ENCODE peak calls at places on chromosome 3, in ten cellular contexts. D is MM.1S, E is OCI-LY7, N is IMR-90, A is HCT116, G is fibroblast of lung, S is H9, H is hepatocyte, I is DND-41, T is GM23338. Z is an unnamed sample. For H4K20me1, the result is how much of the 10 kb centered on the place peaks cover.

GRCh38 chr3:189637755-189638154 is 6.6 kb downstream of the TP63 start:
- DNase-seq in D (no peak), E (no peak), N (no peak), A (no peak), G (no peak), S (no peak), H (no peak), I (no peak), T (no peak), Z (no peak)

GRCh38 chr3:135559802-135560201 is 405.7 kb upstream of the PPP2R3A start:
- DNase-seq in D (no peak), E (no peak), N (no peak), A (no peak), G (no peak), S (no peak), H (no peak), I (no peak), T (no peak), Z (no peak)

GRCh38 chr3:64223809-64224570 is 1.3 kb downstream of the PRICKLE2 start:
- DNase-seq in D (peak), E (peak), N (peak), A (no peak), G (peak), S (no peak), H (no peak), I (no peak), T (no peak), Z (peak)

GRCh38 chr3:72270730-72271129 is 485.8 kb upstream of the PROK2 start:
- DNase-seq in D (no peak), E (no peak), N (no peak), A (no peak), G (no peak), S (no peak), H (no peak), I (no peak), T (no peak), Z (no peak)

GRCh38 chr3:46098319-46098761 is 71.1 kb upstream of the XCR1 start:
- DNase-seq in D (peak), E (peak), N (peak), A (no peak), G (peak), S (no peak), H (no peak), I (peak), T (no peak), Z (no peak)

GRCh38 chr3:177977381-177978158 is 558.7 kb upstream of the KCNMB2 start:
- DNase-seq in D (no peak), E (no peak), N (peak), A (peak), G (peak), S (no peak), H (no peak), I (no peak), T (no peak), Z (peak)

GRCh38 chr3:11719406-11720219 is 75.9 kb upstream of the VGLL4 start:
- DNase-seq in D (peak), E (peak), N (peak), A (peak), G (peak), S (peak), H (peak), I (peak), T (peak), Z (peak)

GRCh38 chr3:126671521-126671920 is 16.6 kb upstream of the TXNRD3 start:
- DNase-seq in D (peak), E (peak), N (no peak), A (no peak), G (no peak), S (peak), H (no peak), I (no peak), T (no peak), Z (no peak)

GRCh38 chr3:82506204-82506603 is 744.8 kb upstream of the GBE1 start:
- DNase-seq in D (no peak), E (no peak), N (no peak), A (no peak), G (no peak), S (no peak), H (no peak), I (no peak), T (no peak), Z (no peak)

GRCh38 chr3:188415196-188415595 is 261.2 kb downstream of the LPP start:
- DNase-seq in D (no peak), E (no peak), N (peak), A (no peak), G (peak), S (no peak), H (no peak), I (no peak), T (no peak), Z (no peak)

GRCh38 chr3:188407158-188407880 is 253.4 kb downstream of the LPP start:
- DNase-seq in D (no peak), E (no peak), N (peak), A (no peak), G (peak), S (no peak), H (no peak), I (no peak), T (no peak), Z (peak)

GRCh38 chr3:188417329-188417728 is 263.4 kb downstream of the LPP start:
- DNase-seq in D (peak), E (peak), N (no peak), A (no peak), G (no peak), S (no peak), H (no peak), I (no peak), T (no peak), Z (no peak)

GRCh38 chr3:188416041-188416440 is 262.1 kb downstream of the LPP start:
- DNase-seq in D (no peak), E (no peak), N (peak), A (no peak), G (peak), S (no peak), H (no peak), I (no peak), T (no peak), Z (no peak)

DNA sequence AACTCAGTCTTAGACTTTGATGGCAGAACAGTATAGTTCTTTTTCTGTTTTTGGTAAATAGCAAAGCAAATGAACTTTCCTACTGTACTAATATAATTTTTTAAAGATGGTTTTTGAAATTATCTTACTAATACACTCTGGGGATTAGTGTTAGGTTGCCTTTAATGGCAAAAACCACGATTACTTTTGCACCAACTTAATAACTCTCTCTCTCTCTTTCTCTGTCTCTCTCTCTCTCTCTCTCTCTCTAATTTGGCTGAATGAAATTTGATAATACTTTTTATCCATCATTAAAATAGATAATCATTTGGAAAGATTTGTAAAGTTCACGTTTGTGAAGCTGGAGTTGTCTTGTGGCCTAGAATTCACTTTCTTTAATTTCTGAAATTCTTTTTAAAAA is 257.8 kb downstream of the LPP start:
- DNase-seq in D (no peak), E (no peak), N (no peak), A (no peak), G (no peak), S (no peak), H (no peak), I (no peak), T (no peak), Z (no peak)
- H3K27ac ChIP-seq in D (no peak), E (no peak), N (no peak), A (no peak), G (no peak), S (no peak), H (no peak), I (no peak), T (no peak), Z (no peak)

GRCh38 chr3:16480861-16481569 is 32.5 kb downstream of the RFTN1 start:
- DNase-seq in D (peak), E (peak), N (peak), A (no peak), G (peak), S (no peak), H (no peak), I (no peak), T (peak), Z (no peak)
- H4K20me1 ChIP-seq in D (under half), E (under half), N (under half), A (under half), G (under half), S (under half), H (under half), I (under half), T (under half), Z (under half)

DNA sequence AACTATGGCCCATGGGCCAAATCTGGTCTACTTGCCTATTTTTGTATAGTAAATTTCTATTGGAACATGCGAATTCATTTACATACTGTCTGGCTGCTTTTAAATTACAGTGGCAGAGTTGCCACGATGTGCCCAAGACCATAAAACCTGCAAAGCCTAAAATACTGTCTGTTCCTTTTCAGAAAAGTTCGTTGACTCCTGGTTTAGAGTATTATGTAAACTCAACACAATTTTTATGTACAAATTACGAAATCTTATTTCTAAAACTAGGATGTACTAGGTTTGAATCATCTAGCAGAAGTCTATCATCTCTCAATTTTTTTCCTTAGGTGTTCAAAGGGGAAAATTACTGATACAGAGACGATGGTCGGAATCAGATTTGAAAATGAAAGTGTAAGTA is 26.9 kb downstream of the SENP2 start:
- DNase-seq in D (no peak), E (no peak), N (no peak), A (no peak), G (no peak), S (no peak), H (no peak), I (no peak), T (no peak), Z (no peak)
- H3K27ac ChIP-seq in D (no peak), E (no peak), N (no peak), A (no peak), G (no peak), S (no peak), H (no peak), I (no peak), T (no peak), Z (no peak)

GRCh38 chr3:187740446-187741399 is 4.5 kb downstream of the BCL6 start:
- DNase-seq in D (peak), E (peak), N (peak), A (no peak), G (peak), S (peak), H (peak), I (peak), T (peak), Z (peak)
- H4K20me1 ChIP-seq in D (under half), E (under half), N (half or more), A (under half), G (under half), S (under half), H (under half), I (under half), T (under half), Z (under half)

GRCh38 chr3:56908004-56908403 is 106.3 kb upstream of the ARHGEF3 start:
- DNase-seq in D (no peak), E (no peak), N (no peak), A (no peak), G (no peak), S (no peak), H (no peak), I (no peak), T (no peak), Z (no peak)
- H3K27ac ChIP-seq in D (no peak), E (no peak), N (no peak), A (no peak), G (no peak), S (no peak), H (no peak), I (no peak), T (no peak), Z (no peak)

GRCh38 chr3:44952689-44953088 is 23.3 kb downstream of the ZDHHC3 start:
- DNase-seq in D (no peak), E (no peak), N (no peak), A (no peak), G (no peak), S (no peak), H (no peak), I (no peak), T (no peak), Z (no peak)
- H4K20me1 ChIP-seq in D (under half), E (under half), N (under half), A (under half), G (under half), S (under half), H (under half), I (under half), T (under half), Z (under half)